ENCODE peak calls at places on chromosome 15, in ten cellular contexts. O is glutamatergic neuron, R is Peyer's patch, G is cardiac fibroblast, H is breast epithelium, B is RWPE1, D is HFFc6, C is neural crest cell, F is esophagus squamous epithelium, W is ovary. N is an unnamed sample.

GRCh38 chr15:62607643-62608042 is 434.9 kb upstream of the TPM1 start:
- DNase-seq in O (no peak), R (no peak), G (peak), H (no peak), B (peak), D (peak), C (no peak), F (no peak), W (no peak), N (no peak)

GRCh38 chr15:90650956-90651689 is 66.0 kb upstream of the BLM start:
- DNase-seq in O (no peak), R (no peak), G (no peak), H (no peak), B (no peak), D (no peak), C (no peak), F (no peak), W (no peak), N (no peak)

GRCh38 chr15:69126054-69126469 is 34.4 kb upstream of the GLCE start:
- DNase-seq in O (no peak), R (no peak), G (peak), H (no peak), B (no peak), D (no peak), C (no peak), F (no peak), W (no peak), N (no peak)

GRCh38 chr15:48493084-48493762 is 152.3 kb downstream of the FBN1 start:
- DNase-seq in O (no peak), R (no peak), G (peak), H (no peak), B (peak), D (peak), C (no peak), F (no peak), W (no peak), N (no peak)

GRCh38 chr15:85932391-85932790 is 137.7 kb upstream of the KLHL25 start:
- DNase-seq in O (no peak), R (no peak), G (no peak), H (no peak), B (no peak), D (no peak), C (no peak), F (no peak), W (no peak), N (no peak)

GRCh38 chr15:85479071-85479647 is 98.8 kb downstream of the AKAP13 start:
- DNase-seq in O (no peak), R (no peak), G (peak), H (no peak), B (peak), D (peak), C (no peak), F (no peak), W (no peak), N (no peak)

GRCh38 chr15:44882499-44882968 is 74.0 kb upstream of the TERB2 start:
- DNase-seq in O (no peak), R (no peak), G (no peak), H (no peak), B (peak), D (no peak), C (no peak), F (no peak), W (no peak), N (no peak)

GRCh38 chr15:40755821-40756220 is 767 bp upstream of the RMDN3 start:
- DNase-seq in O (no peak), R (no peak), G (peak), H (no peak), B (no peak), D (no peak), C (no peak), F (no peak), W (no peak), N (no peak)

GRCh38 chr15:99480223-99480810 is 85.5 kb upstream of the MEF2A start:
- DNase-seq in O (no peak), R (no peak), G (no peak), H (no peak), B (no peak), D (no peak), C (no peak), F (no peak), W (no peak), N (no peak)

GRCh38 chr15:98067339-98067738 is 106.8 kb downstream of the ARRDC4 start:
- DNase-seq in O (no peak), R (no peak), G (no peak), H (no peak), B (no peak), D (peak), C (no peak), F (no peak), W (no peak), N (no peak)

GRCh38 chr15:79680721-79681120 is 216.1 kb downstream of the MTHFS start:
- DNase-seq in O (no peak), R (no peak), G (peak), H (no peak), B (peak), D (peak), C (no peak), F (no peak), W (no peak), N (peak)

GRCh38 chr15:34628577-34629152 is 45.2 kb upstream of the GOLGA8B start:
- DNase-seq in O (no peak), R (no peak), G (peak), H (no peak), B (no peak), D (no peak), C (no peak), F (no peak), W (no peak), N (no peak)

GRCh38 chr15:69979783-69980182 is 117.9 kb downstream of the TLE3 start:
- DNase-seq in O (no peak), R (no peak), G (no peak), H (no peak), B (no peak), D (no peak), C (no peak), F (peak), W (no peak), N (no peak)

GRCh38 chr15:70053703-70054229 is 44.0 kb downstream of the TLE3 start:
- DNase-seq in O (no peak), R (peak), G (no peak), H (peak), B (no peak), D (no peak), C (no peak), F (no peak), W (no peak), N (no peak)

GRCh38 chr15:49044002-49044401 is 2.2 kb downstream of the SECISBP2L start:
- DNase-seq in O (no peak), R (no peak), G (no peak), H (no peak), B (no peak), D (no peak), C (no peak), F (no peak), W (no peak), N (no peak)

GRCh38 chr15:63238796-63239195 is 38.6 kb upstream of the APH1B start:
- DNase-seq in O (no peak), R (no peak), G (peak), H (no peak), B (peak), D (peak), C (no peak), F (no peak), W (no peak), N (no peak)

GRCh38 chr15:69504352-69505040 is 51.9 kb downstream of the RPLP1 start:
- DNase-seq in O (no peak), R (no peak), G (no peak), H (no peak), B (no peak), D (no peak), C (no peak), F (no peak), W (no peak), N (no peak)

GRCh38 chr15:57146394-57147140 is 228.1 kb downstream of the TCF12 start:
- DNase-seq in O (no peak), R (no peak), G (peak), H (no peak), B (peak), D (peak), C (no peak), F (no peak), W (no peak), N (peak)

GRCh38 chr15:64149424-64150235 is 1.9 kb upstream of the SNX22 start:
- DNase-seq in O (no peak), R (no peak), G (peak), H (no peak), B (no peak), D (peak), C (no peak), F (no peak), W (no peak), N (no peak)

GRCh38 chr15:101013769-101014223 is 94.6 kb downstream of the LRRK1 start:
- DNase-seq in O (no peak), R (no peak), G (no peak), H (no peak), B (no peak), D (no peak), C (no peak), F (no peak), W (no peak), N (no peak)

GRCh38 chr15:29056839-29057450 is 171.2 kb downstream of the APBA2 start:
- DNase-seq in O (no peak), R (no peak), G (no peak), H (no peak), B (no peak), D (no peak), C (no peak), F (no peak), W (no peak), N (no peak)

GRCh38 chr15:71598741-71599140 is 211.6 kb upstream of the NR2E3 start:
- DNase-seq in O (no peak), R (no peak), G (no peak), H (no peak), B (no peak), D (no peak), C (no peak), F (no peak), W (no peak), N (no peak)

DNA sequence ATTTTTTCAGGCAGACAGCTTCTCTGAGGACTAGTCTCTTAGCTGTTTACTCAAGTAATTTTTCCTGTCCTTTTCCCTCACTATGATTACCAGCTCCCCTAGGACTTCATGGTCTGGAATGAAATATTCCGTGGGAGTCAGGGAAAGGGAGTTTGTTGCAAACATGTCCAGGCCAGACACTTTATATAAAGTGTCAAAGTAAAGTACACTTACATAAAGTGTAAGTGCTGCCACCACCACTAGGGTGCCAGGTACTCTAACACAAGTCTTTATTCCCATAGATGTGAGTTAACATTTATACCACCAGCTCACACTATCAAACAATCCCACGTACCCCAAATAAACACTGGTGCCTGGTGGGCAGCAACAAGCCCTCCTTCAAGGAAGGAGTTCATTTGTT is 179.8 kb downstream of the SNRPN start:
- DNase-seq in O (no peak), R (no peak), G (peak), H (no peak), B (no peak), D (no peak), C (no peak), F (no peak), W (no peak), N (no peak)
- TF ChIP-seq CTCF in O (peak), R (no peak), G (peak), H (no peak), B (no peak), D (peak), C (peak), F (no peak), W (no peak), N (no peak)

DNA sequence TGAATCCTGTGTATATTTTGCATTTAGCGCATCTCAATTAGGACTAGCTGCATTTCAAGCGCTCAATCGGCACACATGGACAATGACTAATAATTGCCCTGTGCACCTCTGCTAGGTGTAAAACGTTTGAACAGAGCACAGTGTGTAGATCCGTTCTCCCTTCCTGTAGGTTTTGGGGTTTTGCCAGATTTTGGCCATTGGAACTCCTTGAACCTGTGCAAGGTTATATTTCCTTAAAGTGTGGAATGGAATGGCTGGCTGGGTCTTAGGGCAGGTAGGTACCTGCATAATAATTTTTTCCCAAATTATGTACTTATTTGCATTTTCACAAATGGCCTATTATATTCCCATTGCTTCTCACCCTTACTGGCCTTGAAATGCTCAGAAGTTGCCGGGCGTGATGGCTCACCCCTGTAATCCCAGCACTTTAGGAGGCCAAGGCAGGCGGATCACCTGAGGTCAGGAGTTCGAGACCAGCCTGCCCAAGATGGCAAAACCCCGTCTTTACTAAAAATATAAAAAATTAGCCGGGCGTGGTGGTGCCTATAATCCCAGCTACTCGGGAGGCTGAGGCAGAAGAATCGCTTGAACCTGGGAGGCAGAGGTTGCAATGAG is 774 bp downstream of the RNU5B-1 start:
- DNase-seq in O (no peak), R (no peak), G (no peak), H (no peak), B (no peak), D (peak), C (no peak), F (no peak), W (no peak), N (peak)
- TF ChIP-seq CTCF in O (no peak), R (no peak), G (no peak), H (no peak), B (no peak), D (no peak), C (no peak), F (no peak), W (no peak), N (no peak)

DNA sequence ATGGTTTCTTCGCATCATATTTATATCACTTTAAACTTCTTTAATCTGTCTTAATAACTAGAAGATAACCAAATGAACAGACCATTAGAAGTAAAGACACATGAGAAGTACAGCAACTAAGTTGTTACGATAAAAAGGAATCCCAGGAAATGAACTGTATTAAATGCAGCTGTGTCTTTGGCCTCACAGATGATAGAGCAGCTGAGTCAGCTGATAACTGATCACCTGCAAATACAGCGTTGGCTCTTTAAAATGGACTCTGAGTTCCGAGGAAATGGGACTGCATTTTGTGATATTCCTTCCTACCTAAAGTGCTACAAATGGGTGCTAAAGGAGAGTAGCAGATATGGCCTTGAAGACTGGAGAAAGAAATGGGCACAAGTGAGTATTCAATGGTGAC is 121.0 kb upstream of the C15orf61 start:
- DNase-seq in O (no peak), R (no peak), G (no peak), H (no peak), B (no peak), D (no peak), C (no peak), F (no peak), W (no peak), N (no peak)
- TF ChIP-seq CTCF in O (no peak), R (no peak), G (no peak), H (no peak), B (no peak), D (no peak), C (no peak), F (no peak), W (no peak), N (no peak)

GRCh38 chr15:58932791-58933310 is 628 bp downstream of the SLTM start:
- DNase-seq in O (peak), R (no peak), G (peak), H (no peak), B (peak), D (no peak), C (no peak), F (no peak), W (no peak), N (no peak)
- TF ChIP-seq CTCF in O (no peak), R (no peak), G (no peak), H (no peak), B (no peak), D (no peak), C (no peak), F (no peak), W (no peak), N (no peak)

N was measured in Calu3.